ENCODE peak calls at places on chromosomes 2 and 18, in five cellular contexts. W is spleen, I is stomach, R is K562, H is GM23338. B is an unnamed sample.

GRCh38 chr18:44895176-44895798 is 214.6 kb downstream of the SETBP1 start:
- DNase-seq in H (no peak), W (no peak), I (peak), R (peak), B (peak)

GRCh38 chr2:137367361-137367760 is 596.9 kb upstream of the HNMT start:
- DNase-seq in R (no peak), I (no peak), H (no peak), W (no peak), B (no peak)

GRCh38 chr2:20184067-20184938 is 40.6 kb downstream of the SDC1 start:
- DNase-seq in W (peak), H (no peak), I (peak), R (no peak), B (no peak)

GRCh38 chr2:171210864-171211431 is 50.3 kb upstream of the TLK1 start:
- DNase-seq in R (no peak), H (peak), W (no peak), I (no peak), B (no peak)

GRCh38 chr2:97911210-97911921 is 84.4 kb downstream of the TMEM131 start:
- DNase-seq in R (peak), I (no peak), H (no peak), W (no peak), B (peak)

GRCh38 chr2:230162981-230163380 is 56.8 kb downstream of the SP110 start:
- DNase-seq in W (no peak), R (peak), I (no peak), H (no peak), B (no peak)

GRCh38 chr18:36697905-36698304 is 130.9 kb downstream of the TPGS2 start:
- DNase-seq in R (no peak), H (no peak), W (no peak), I (no peak), B (no peak)

GRCh38 chr2:99403084-99403483 is 65.9 kb downstream of the EIF5B start:
- DNase-seq in R (no peak), W (no peak), I (no peak), H (no peak), B (no peak)

GRCh38 chr2:176079851-176080539 is 3.8 kb downstream of the EVX2 start:
- DNase-seq in I (no peak), R (peak), H (peak), W (no peak), B (peak)

GRCh38 chr2:137675584-137676327 is 288.5 kb upstream of the HNMT start:
- DNase-seq in I (no peak), W (no peak), R (no peak), H (no peak), B (no peak)

GRCh38 chr2:237581751-237582746 is 8.5 kb downstream of the RAB17 start:
- DNase-seq in H (no peak), I (peak), R (peak), W (no peak), B (peak)

GRCh38 chr2:155384555-155385123 is 686.1 kb downstream of the KCNJ3 start:
- DNase-seq in H (no peak), R (no peak), W (no peak), I (no peak), B (no peak)

GRCh38 chr18:43116699-43117294 is 1.3 kb upstream of the RIT2 start:
- DNase-seq in H (no peak), I (no peak), W (no peak), R (no peak), B (no peak)

GRCh38 chr2:39024833-39025232 is 96.0 kb downstream of the SOS1 start:
- DNase-seq in I (no peak), R (no peak), H (no peak), W (no peak), B (no peak)

GRCh38 chr18:48763714-48764100 is 187.1 kb downstream of the SMAD7 start:
- DNase-seq in I (no peak), W (no peak), R (no peak), H (no peak), B (no peak)

GRCh38 chr18:36187138-36187825 is at the start of gene MOCOS:
- DNase-seq in R (peak), W (peak), I (peak), H (peak), B (peak)

GRCh38 chr2:85273732-85274731 is 53.8 kb downstream of the TGOLN2 start:
- DNase-seq in H (no peak), R (peak), W (no peak), I (no peak), B (no peak)

GRCh38 chr2:3399403-3399802 is 19.9 kb downstream of the TRAPPC12 start:
- DNase-seq in W (no peak), I (no peak), H (no peak), R (no peak), B (no peak)

GRCh38 chr18:67010916-67011315 is 407.0 kb upstream of the CDH19 start:
- DNase-seq in I (no peak), R (no peak), W (no peak), H (no peak), B (no peak)

GRCh38 chr2:73252238-73253027 is 18.3 kb downstream of the CCT7 start:
- DNase-seq in I (no peak), H (no peak), R (no peak), W (no peak), B (no peak)

GRCh38 chr2:1572638-1573037 is 159.4 kb downstream of the TPO start:
- DNase-seq in I (no peak), W (no peak), R (no peak), H (no peak), B (no peak)

GRCh38 chr2:26519396-26519991 is 41.6 kb upstream of the OTOF start:
- DNase-seq in W (peak), I (no peak), R (no peak), H (no peak), B (no peak)

DNA sequence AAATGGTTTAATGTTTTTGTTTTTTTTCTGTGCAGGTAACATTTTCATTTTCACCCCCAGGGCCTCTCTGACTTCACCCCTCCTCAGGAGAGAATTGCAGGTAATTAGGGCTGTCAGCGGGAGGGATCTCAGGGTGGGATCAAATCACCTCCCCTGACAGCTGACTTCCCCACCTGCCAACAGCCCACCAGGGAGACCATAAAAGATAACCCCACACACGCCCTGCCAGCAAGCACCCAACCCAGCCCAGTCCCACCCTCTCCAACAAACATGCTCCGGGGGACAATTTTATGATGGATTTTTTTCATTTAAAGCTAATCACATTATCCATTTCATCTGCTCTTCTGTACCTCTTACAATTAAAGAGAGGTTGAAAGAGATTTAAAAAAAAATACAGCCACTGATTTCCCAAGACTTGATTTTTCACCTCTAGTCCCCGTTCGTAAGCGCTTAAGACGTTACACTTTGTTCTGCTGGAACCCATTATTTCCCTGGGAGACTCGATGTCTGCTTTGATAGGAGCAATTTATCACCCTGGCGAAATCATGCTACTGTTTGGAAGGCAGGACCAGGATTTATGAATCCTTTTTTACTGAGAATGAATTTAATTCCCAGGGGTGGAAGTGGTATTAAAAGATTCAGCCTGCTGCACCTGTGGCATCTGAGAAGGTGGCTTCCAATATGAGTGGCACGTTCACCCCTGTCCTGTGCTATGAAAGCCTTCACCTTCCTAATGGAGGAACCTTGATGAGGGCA is 232.9 kb upstream of the ID2 start:
- DNase-seq in W (no peak), H (no peak), I (no peak), R (no peak), B (no peak)
- TF ChIP-seq POLR2AphosphoS5 in W (no peak), H (no peak), I (no peak), R (no peak), B (no peak)

GRCh38 chr18:5393779-5394178 is 98.3 kb upstream of the ZBTB14 start:
- DNase-seq in R (no peak), W (no peak), I (no peak), H (no peak), B (no peak)
- TF ChIP-seq CTCF in R (no peak), W (no peak), I (no peak), H (no peak), B (no peak)

GRCh38 chr2:153622285-153622684 is 143.7 kb upstream of the RPRM start:
- DNase-seq in H (peak), R (no peak), I (no peak), W (no peak), B (no peak)

DNA sequence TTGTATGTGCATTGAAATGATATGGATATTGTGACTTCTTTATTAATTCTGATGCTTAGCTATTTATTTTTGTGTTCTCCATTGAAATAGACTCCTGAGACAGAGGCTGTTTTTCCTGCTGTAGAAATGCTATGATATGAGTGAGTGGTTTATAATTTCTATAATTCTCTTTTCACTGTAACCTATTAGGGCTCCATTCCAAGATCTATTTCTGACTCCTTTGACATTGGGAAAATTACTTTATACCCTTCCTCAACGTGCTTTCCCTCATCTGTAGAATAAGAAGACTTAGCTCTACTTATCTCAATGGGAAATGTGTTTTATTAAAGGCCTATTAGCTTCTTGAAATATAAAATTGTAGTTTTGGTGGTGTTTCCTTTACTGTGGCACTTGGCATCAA is 144.5 kb upstream of the RPRM start:
- DNase-seq in W (no peak), I (no peak), R (no peak), H (no peak), B (no peak)
- TF ChIP-seq POLR2AphosphoS5 in W (no peak), I (no peak), R (no peak), H (no peak), B (no peak)

GRCh38 chr2:111069722-111070121 is 51.0 kb upstream of the BCL2L11 start:
- DNase-seq in H (peak), W (no peak), R (peak), I (no peak), B (no peak)
- TF ChIP-seq CTCF in H (peak), W (no peak), R (peak), I (no peak), B (no peak)

GRCh38 chr18:79678665-79679551 is 695 bp upstream of the CTDP1 start:
- DNase-seq in R (peak), W (peak), H (peak), I (peak), B (peak)

GRCh38 chr18:79680891-79681339 is 1.3 kb downstream of the CTDP1 start:
- DNase-seq in R (no peak), W (peak), H (no peak), I (no peak), B (no peak)

GRCh38 chr18:79677840-79678239 is 1.8 kb upstream of the CTDP1 start:
- DNase-seq in I (no peak), R (peak), H (no peak), W (peak), B (no peak)

GRCh38 chr18:79680100-79680879 is 687 bp downstream of the CTDP1 start:
- DNase-seq in W (peak), I (peak), R (peak), H (peak), B (peak)

DNA sequence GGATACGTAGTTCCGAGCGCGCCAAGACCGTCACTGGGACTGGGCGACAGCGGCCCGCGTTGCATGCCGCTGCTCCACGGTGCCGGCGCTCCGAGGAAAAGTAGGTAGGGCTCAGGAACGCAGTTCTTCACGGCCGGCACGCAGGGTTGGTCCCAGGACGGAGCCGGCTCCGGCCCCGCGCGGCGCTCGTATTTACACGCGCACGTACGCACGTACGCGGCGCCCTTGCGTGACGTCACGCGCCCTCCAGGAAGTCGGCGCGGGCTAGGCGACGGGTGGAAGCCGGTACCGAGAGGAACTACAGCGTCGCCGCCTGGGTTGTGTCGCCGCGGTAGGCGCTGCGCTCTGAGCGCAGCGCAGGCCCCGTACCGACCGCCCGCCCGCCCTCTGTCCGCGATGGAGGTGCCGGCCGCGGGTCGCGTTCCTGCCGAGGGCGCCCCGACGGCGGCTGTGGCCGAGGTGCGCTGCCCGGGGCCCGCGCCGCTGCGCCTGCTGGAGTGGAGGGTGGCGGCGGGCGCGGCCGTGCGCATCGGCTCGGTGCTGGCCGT is at the start of gene CTDP1:
- DNase-seq in I (peak), H (peak), R (peak), W (peak), B (peak)
- TF ChIP-seq POLR2AphosphoS5 in I (peak), H (no peak), R (peak), W (peak), B (peak)

GRCh38 chr2:238719641-238720040 is 128.2 kb upstream of the TWIST2 start:
- DNase-seq in H (no peak), W (no peak), R (no peak), I (no peak), B (no peak)

GRCh38 chr2:238716585-238716984 is 131.3 kb upstream of the TWIST2 start:
- DNase-seq in W (no peak), I (no peak), H (peak), R (no peak), B (no peak)

GRCh38 chr2:238716171-238716570 is 131.7 kb upstream of the TWIST2 start:
- DNase-seq in I (no peak), H (no peak), R (no peak), W (no peak), B (no peak)

GRCh38 chr2:238714038-238714528 is 133.8 kb upstream of the TWIST2 start:
- DNase-seq in I (no peak), R (no peak), H (no peak), W (no peak), B (no peak)

DNA sequence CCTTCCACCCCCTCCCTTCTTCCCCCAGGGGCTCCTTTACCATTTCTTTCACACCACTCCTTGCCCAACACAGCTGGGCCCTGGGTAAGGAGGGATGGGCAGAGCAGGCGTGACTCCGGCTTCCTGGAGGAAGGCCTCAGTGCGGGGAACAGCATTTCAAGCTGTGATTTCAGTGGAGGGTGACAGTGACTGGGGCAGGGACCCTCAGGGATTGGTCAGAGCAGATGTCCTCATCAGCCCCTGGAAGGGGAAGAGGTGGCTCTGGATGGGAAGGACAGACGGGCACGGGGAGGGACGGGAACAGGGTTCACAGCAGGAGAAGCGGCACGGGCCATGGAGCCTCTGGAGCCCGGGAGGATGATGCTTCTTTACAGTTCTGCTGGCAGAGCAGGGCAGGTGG is 130.8 kb upstream of the TWIST2 start:
- DNase-seq in W (no peak), R (no peak), I (no peak), H (no peak), B (no peak)
- TF ChIP-seq CTCF in W (no peak), R (no peak), I (no peak), H (no peak), B (no peak)

DNA sequence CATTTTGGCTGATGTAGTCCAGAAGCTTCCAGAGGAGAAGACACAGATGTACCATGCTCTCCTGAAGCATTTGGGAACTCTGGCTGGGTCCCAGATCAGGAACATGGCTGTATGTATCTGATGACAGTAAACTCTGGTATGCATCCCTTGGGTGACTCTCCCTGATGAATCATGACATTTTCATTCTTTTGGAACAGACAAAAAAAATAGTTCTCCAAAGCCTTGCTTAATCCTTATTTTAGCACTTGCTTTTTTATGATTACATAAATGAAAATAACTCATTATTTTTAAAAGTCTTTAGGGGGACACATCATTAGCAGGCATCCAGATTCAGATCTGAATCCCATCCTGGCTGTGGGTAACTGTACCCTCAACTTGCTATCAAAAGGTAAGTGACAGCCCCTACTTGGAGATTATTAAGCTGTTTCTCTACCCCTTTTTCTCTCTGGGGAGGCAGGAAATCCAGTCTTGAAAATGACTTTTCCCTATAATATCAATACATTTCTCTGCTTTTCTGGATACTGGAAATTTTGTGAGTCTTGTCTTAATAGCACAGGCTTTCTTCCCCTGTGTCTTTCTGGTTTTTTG is 23.3 kb downstream of the AOX1 start:
- DNase-seq in R (no peak), W (no peak), H (no peak), I (no peak), B (no peak)
- TF ChIP-seq POLR2AphosphoS5 in R (no peak), W (no peak), H (no peak), I (no peak), B (no peak)

DNA sequence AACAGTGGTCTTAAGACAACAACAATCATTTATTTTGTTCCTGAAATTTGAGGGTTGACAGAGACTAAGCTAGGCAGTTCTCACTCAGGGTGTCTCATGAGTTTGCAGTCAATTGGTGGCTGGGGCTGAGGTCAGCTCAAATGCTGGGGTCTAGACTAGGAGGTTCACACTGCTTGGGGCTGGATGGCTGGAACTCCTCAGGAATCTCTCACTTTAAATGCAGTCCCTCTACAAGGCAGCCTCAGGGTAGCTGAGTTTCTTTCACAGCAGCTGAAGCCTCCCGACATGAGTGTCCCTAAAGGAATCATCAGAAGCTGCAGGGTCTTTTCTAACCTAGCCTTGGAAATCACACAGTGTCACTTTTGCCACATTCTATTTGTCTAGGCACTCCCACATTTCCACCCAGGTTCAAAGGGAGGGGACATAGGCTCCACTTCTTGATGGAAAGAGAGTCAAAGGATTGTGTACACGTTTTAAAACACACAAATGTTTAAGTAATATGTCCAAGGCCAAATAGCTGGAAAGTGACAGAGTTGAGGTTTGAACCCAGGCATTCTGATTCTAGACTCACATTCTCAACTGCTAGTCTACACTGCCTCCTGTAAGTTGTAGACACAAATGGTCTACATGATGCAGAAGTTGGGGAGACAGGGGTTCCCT is 133.8 kb downstream of the ZFP36L2 start:
- DNase-seq in I (no peak), H (no peak), W (no peak), R (no peak), B (no peak)
- TF ChIP-seq CTCF in I (no peak), H (no peak), W (no peak), R (no peak), B (no peak)

DNA sequence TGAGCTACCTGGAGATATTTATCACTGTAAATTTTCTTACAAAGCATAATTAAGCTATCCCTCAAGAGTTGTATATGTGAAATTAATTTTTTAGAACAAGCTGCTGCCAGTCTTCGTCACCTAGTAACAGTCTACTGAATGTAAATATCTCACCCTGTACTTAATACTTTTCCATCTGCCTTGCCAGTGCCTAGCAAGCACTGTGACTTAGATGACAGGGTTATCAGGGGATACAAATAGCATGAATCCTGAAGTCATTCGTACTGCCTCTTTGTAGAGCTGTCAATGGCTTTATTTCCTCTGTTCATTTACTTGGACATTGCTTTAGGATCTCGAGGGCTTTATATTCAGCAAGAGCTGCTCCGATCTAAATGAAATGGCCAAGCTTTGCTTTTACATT is 763.6 kb downstream of the ADCYAP1 start:
- DNase-seq in W (no peak), I (no peak), R (no peak), H (no peak), B (no peak)
- TF ChIP-seq POLR2AphosphoS5 in W (no peak), I (no peak), R (no peak), H (no peak), B (no peak)

B was measured in HL-60.